ENCODE peak calls at places on chromosomes 2 and 18, in six cellular contexts. X is endothelial cell of umbilical vein, O is gastrocnemius medialis, M is transverse colon, N is upper lobe of left lung, A is fibroblast of lung. I is an unnamed sample.

GRCh38 chr2:8472545-8473361 is 209.1 kb upstream of the ID2 start:
- DNase-seq in X (no peak), O (no peak), M (no peak), N (no peak), A (no peak), I (no peak)

GRCh38 chr2:159454185-159454584 is 162.2 kb downstream of the BAZ2B start:
- DNase-seq in X (no peak), O (no peak), M (no peak), N (no peak), A (no peak), I (no peak)

GRCh38 chr18:58114766-58115165 is 70.7 kb downstream of the NEDD4L start:
- DNase-seq in X (no peak), O (no peak), M (no peak), N (no peak), A (no peak), I (no peak)

GRCh38 chr2:171432206-171432968 is 1.4 kb downstream of the METTL8 start:
- DNase-seq in X (no peak), O (no peak), M (no peak), N (no peak), A (no peak), I (no peak)

GRCh38 chr2:136242687-136243277 is 124.8 kb upstream of the CXCR4 start:
- DNase-seq in X (peak; percentile 33), O (no peak), M (peak; percentile 32), N (no peak), A (no peak), I (no peak)

GRCh38 chr2:169983506-169983905 is 156.3 kb downstream of the UBR3 start:
- DNase-seq in X (no peak), O (no peak), M (no peak), N (no peak), A (no peak), I (no peak)

GRCh38 chr2:64941143-64941542 is 48.1 kb upstream of the SLC1A4 start:
- DNase-seq in X (no peak), O (no peak), M (no peak), N (no peak), A (no peak), I (no peak)

GRCh38 chr2:156333274-156333950 is 891 bp upstream of the NR4A2 start:
- DNase-seq in X (no peak), O (no peak), M (no peak), N (no peak), A (no peak), I (no peak)

GRCh38 chr2:169086893-169087467 is 17.6 kb downstream of the DHRS9 start:
- DNase-seq in X (no peak), O (no peak), M (no peak), N (no peak), A (no peak), I (no peak)

GRCh38 chr2:23826079-23826478 is 100.8 kb downstream of the ATAD2B start:
- DNase-seq in X (no peak), O (no peak), M (no peak), N (no peak), A (no peak), I (no peak)

GRCh38 chr18:12099160-12099559 is 5.5 kb downstream of the ANKRD62 start:
- DNase-seq in X (no peak), O (no peak), M (no peak), N (no peak), A (no peak), I (no peak)

GRCh38 chr2:25324905-25325592 is 16.7 kb downstream of the DNMT3A start:
- DNase-seq in X (no peak), O (no peak), M (no peak), N (no peak), A (peak; percentile 50), I (no peak)

GRCh38 chr18:49524349-49524748 is 37.3 kb upstream of the C18orf32 start:
- DNase-seq in X (peak; percentile 5), O (no peak), M (no peak), N (no peak), A (no peak), I (no peak)

GRCh38 chr2:146214394-146214929 is 1630.4 kb upstream of the ACVR2A start:
- DNase-seq in X (no peak), O (no peak), M (no peak), N (no peak), A (peak; percentile 5), I (no peak)

GRCh38 chr2:235170536-235171510 is 219.0 kb downstream of the SH3BP4 start:
- DNase-seq in X (no peak), O (no peak), M (peak; percentile 35), N (no peak), A (peak; percentile 28), I (peak; percentile 73)

GRCh38 chr2:234331566-234331965 is 165.3 kb downstream of the ARL4C start:
- DNase-seq in X (no peak), O (no peak), M (no peak), N (no peak), A (no peak), I (no peak)

GRCh38 chr2:194559964-194560363 is 1097.1 kb upstream of the SLC39A10 start:
- DNase-seq in X (no peak), O (no peak), M (no peak), N (no peak), A (no peak), I (no peak)

GRCh38 chr2:216023055-216023648 is 9.8 kb upstream of the MREG start:
- DNase-seq in X (peak; percentile 62), O (no peak), M (peak; percentile 46), N (no peak), A (peak; percentile 61), I (peak; percentile 63)

DNA sequence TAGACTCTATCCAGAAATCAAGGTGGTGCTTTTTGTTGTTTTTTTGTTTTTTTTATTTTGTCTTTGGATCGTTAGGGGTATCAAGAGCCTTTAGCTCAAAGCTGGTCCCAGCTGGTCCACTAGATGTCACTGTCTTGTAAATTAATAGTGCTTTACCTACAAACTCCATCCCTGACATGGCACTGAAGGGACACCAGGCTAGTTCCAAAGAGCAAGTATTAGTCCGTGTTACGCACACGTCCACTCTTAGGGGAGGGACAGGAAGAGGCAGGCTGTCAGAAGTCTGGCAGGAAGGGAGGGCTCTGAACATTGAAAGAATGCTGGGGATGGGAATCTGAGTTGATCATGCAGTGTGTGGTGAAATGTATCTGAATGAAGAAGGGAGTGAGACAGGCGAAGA is 85.9 kb upstream of the CCBE1 start:
- DNase-seq in X (peak; percentile 30), O (no peak), M (no peak), N (no peak), A (peak; percentile 79), I (peak; percentile 27)
- TF ChIP-seq CTCF in X (peak; percentile 41), O (no peak), M (peak; percentile 8), N (no peak), A (peak; percentile 67), I (peak; percentile 22)

GRCh38 chr2:127680706-127681287 is 5.5 kb upstream of the LIMS2 start:
- DNase-seq in X (no peak), O (no peak), M (no peak), N (peak; percentile 63), A (no peak), I (no peak)

GRCh38 chr2:127683056-127683455 is 7.7 kb upstream of the LIMS2 start:
- DNase-seq in X (peak; percentile 31), O (no peak), M (no peak), N (no peak), A (no peak), I (no peak)

GRCh38 chr2:127679680-127680361 is 4.5 kb upstream of the LIMS2 start:
- DNase-seq in X (no peak), O (no peak), M (no peak), N (peak; percentile 51), A (no peak), I (no peak)

GRCh38 chr2:127681976-127682857 is 6.9 kb upstream of the LIMS2 start:
- DNase-seq in X (no peak), O (no peak), M (no peak), N (no peak), A (no peak), I (no peak)

GRCh38 chr2:127681288-127681771 is 6.0 kb upstream of the LIMS2 start:
- DNase-seq in X (peak; percentile 47), O (peak; percentile 50), M (no peak), N (peak; percentile 75), A (no peak), I (no peak)
- H3K4me3 ChIP-seq in X (no peak overlapping the region), O (peak overlapping the region; percentile 52), M (peak overlapping the region; percentile 13), N (peak overlapping the region; percentile 39), A (no peak overlapping the region), I (no peak overlapping the region)

DNA sequence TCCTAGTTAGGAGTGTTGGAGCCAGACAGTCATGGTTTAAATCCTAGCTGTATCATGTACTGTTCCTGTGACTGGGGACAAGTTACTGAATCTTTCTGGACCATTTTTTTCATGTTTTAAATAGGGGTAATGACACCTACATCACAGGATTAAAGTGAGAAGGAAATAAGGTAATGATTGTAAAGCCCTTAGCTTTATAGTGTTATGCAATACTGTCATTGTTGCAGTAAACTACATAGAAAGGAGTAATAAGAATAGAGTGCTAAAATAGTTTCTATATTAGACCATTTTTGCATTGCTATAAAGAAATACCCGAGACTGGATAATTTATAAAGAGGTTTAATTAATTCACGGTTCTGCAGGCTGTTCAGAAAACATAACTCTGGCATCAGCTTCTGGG is 14.5 kb downstream of the AGPS start:
- DNase-seq in X (no peak), O (no peak), M (no peak), N (no peak), A (no peak), I (no peak)
- H3K4me1 ChIP-seq in X (peaks cover 32% of the 10 kb centered on the region), O (peaks cover 18% of the 10 kb centered on the region), M (peaks cover 7% of the 10 kb centered on the region), N (peaks cover 5% of the 10 kb centered on the region), A (no peaks in the 10 kb centered on the region), I (peaks cover 16% of the 10 kb centered on the region)

DNA sequence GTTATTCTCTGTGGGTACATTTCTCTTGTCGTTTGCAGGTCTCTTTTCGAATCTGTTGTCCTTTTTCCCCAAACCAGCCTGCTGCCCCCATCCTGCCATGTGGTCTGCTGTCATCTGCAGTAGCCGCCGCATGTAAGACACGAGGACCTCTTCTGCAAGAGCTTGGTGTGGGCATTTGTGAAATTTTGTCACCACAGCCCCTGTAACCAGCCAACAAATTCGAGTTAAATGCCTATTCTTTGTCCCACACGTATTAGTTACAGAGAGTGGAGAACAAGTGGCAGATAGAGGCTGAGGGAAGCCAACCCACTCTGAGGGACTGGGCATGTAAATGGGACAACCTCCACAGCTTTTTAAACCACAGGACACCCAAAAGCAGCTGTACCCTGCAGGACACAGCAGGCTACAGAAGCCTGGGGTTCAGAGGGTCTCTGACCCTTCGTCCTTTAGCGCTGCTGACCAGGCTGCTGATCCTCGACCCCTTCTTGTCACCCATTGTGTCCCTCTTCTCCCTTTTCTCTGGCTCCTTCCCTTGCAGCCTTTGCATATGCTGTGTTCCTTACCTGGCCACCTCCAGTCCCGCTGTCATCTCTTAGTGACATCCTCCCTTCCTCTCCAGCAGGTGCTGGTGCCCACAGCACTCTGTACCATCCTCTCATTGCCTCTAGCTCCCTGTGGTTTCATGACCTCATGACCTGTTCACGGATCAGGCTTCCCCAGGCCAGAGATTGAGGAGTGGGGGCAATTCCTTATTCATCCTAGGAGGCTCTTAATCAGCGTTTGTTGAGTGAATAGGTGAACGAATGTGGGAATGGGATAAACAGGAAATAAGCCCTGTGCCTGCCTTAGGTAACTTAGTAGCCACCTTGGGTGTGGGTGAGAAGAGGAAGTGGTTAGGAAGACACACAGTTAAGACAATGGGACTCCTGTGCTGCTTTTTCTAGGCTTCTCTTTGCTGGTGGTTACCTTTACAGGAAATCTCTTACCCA is 35.3 kb downstream of the ITGA6 start:
- DNase-seq in X (no peak), O (no peak), M (peak; percentile 44), N (no peak), A (no peak), I (no peak)
- TF ChIP-seq CTCF in X (no peak), O (no peak), M (no peak), N (no peak), A (no peak), I (no peak)

GRCh38 chr2:43193996-43194869 is 32.2 kb downstream of the ZFP36L2 start:
- DNase-seq in X (no peak), O (no peak), M (peak; percentile 78), N (no peak), A (no peak), I (peak; percentile 97)
- H3K4me3 ChIP-seq in X (no peak overlapping the region), O (no peak overlapping the region), M (peak overlapping the region; percentile 36), N (no peak overlapping the region), A (no peak overlapping the region), I (peak overlapping the region; percentile 0)

I was measured in Caco-2.